ENCODE peak calls at places on chromosomes 13 and 19, in seven cellular contexts. H is K562, X is GM23338, L is SK-N-SH, N is neural crest cell, P is Calu3, Y is glutamatergic neuron. G is an unnamed sample.

GRCh38 chr19:5627395-5627904 is 4.6 kb downstream of the SAFB start:
- DNase-seq in X (peak), Y (peak), H (peak), L (no peak), P (no peak), N (peak), G (no peak)

GRCh38 chr13:67515895-67516294 is 285.8 kb upstream of the PCDH9 start:
- DNase-seq in H (no peak), P (no peak), N (no peak), X (no peak), Y (no peak), L (no peak), G (no peak)

GRCh38 chr19:49443366-49444099 is 2.2 kb upstream of the SLC17A7 start:
- DNase-seq in H (peak), N (peak), P (peak), Y (peak), L (peak), X (peak), G (peak)

GRCh38 chr13:50644081-50644871 is 199.2 kb downstream of the DLEU7 start:
- DNase-seq in Y (no peak), L (no peak), H (no peak), P (no peak), X (no peak), N (no peak), G (no peak)

GRCh38 chr19:46009530-46010510 is 13.0 kb downstream of the PGLYRP1 start:
- DNase-seq in N (peak), L (peak), P (peak), Y (peak), X (peak), H (peak), G (peak)

GRCh38 chr19:48678201-48678600 is 5.4 kb upstream of the NTN5 start:
- DNase-seq in P (peak), N (no peak), H (peak), Y (no peak), L (no peak), X (no peak), G (no peak)

GRCh38 chr19:12126707-12127106 is 13.4 kb downstream of the ZNF20 start:
- DNase-seq in X (peak), N (no peak), H (peak), Y (peak), P (no peak), L (peak), G (no peak)

GRCh38 chr19:30274987-30275386 is 97.2 kb upstream of the ZNF536 start:
- DNase-seq in L (no peak), P (no peak), H (no peak), N (no peak), Y (no peak), X (no peak), G (no peak)

GRCh38 chr13:27960362-27961226 is 8.5 kb downstream of the CDX2 start:
- DNase-seq in P (peak), H (peak), N (peak), X (peak), L (peak), Y (peak), G (peak)

GRCh38 chr13:107124129-107124718 is 556.3 kb upstream of the ARGLU1 start:
- DNase-seq in N (no peak), H (no peak), Y (no peak), L (peak), X (peak), P (no peak), G (no peak)

GRCh38 chr19:10961073-10961762 is 388 bp downstream of the SMARCA4 start:
- DNase-seq in H (peak), N (peak), X (peak), P (peak), Y (no peak), L (peak), G (no peak)

GRCh38 chr19:21483589-21484170 is 21.7 kb upstream of the ZNF429 start:
- DNase-seq in X (peak), Y (peak), N (peak), L (peak), P (no peak), H (peak), G (no peak)

GRCh38 chr13:78593652-78594494 is 9.5 kb downstream of the POU4F1 start:
- DNase-seq in P (no peak), Y (no peak), L (no peak), H (no peak), X (peak), N (no peak), G (no peak)

GRCh38 chr13:95044452-95045205 is 256.6 kb downstream of the ABCC4 start:
- DNase-seq in X (no peak), L (no peak), N (no peak), P (no peak), H (no peak), Y (no peak), G (no peak)

GRCh38 chr19:38163419-38164290 is 60.4 kb downstream of the DPF1 start:
- DNase-seq in X (no peak), P (no peak), N (no peak), L (no peak), H (no peak), Y (no peak), G (no peak)

GRCh38 chr13:49307365-49307764 is 59.6 kb downstream of the CDADC1 start:
- DNase-seq in N (no peak), P (no peak), H (no peak), Y (no peak), L (no peak), X (no peak), G (no peak)

GRCh38 chr13:62747629-62748028 is 1332.0 kb upstream of the PCDH20 start:
- DNase-seq in Y (no peak), L (no peak), X (no peak), H (no peak), P (no peak), N (no peak), G (no peak)

GRCh38 chr13:21466527-21466926 is 7.4 kb upstream of the ZDHHC20 start:
- DNase-seq in Y (no peak), P (no peak), H (no peak), L (no peak), N (no peak), X (no peak), G (no peak)

GRCh38 chr19:28949027-28949426 is 263.9 kb downstream of the UQCRFS1 start:
- DNase-seq in N (no peak), Y (no peak), H (no peak), P (no peak), X (no peak), L (no peak), G (no peak)

GRCh38 chr19:43639507-43640423 is at the start of gene CADM4:
- DNase-seq in L (peak), Y (peak), X (peak), N (no peak), P (peak), H (peak), G (no peak)

GRCh38 chr13:110229905-110230563 is 76.9 kb downstream of the COL4A1 start:
- DNase-seq in P (no peak), Y (no peak), N (no peak), L (no peak), H (no peak), X (no peak), G (no peak)

GRCh38 chr19:55014714-55015113 is 23.4 kb downstream of the GP6 start:
- DNase-seq in L (peak), X (no peak), N (no peak), P (no peak), Y (no peak), H (no peak), G (no peak)

GRCh38 chr13:107322228-107322627 is 754.3 kb upstream of the ARGLU1 start:
- DNase-seq in L (no peak), Y (no peak), X (no peak), P (no peak), N (no peak), H (no peak), G (no peak)

GRCh38 chr19:40023969-40024368 is 27.1 kb downstream of the ZNF546 start:
- DNase-seq in Y (no peak), H (no peak), N (no peak), L (no peak), X (no peak), P (no peak), G (no peak)

GRCh38 chr13:99178636-99179035 is 22.0 kb upstream of the UBAC2 start:
- DNase-seq in L (no peak), H (no peak), X (no peak), Y (no peak), N (no peak), P (no peak), G (no peak)

DNA sequence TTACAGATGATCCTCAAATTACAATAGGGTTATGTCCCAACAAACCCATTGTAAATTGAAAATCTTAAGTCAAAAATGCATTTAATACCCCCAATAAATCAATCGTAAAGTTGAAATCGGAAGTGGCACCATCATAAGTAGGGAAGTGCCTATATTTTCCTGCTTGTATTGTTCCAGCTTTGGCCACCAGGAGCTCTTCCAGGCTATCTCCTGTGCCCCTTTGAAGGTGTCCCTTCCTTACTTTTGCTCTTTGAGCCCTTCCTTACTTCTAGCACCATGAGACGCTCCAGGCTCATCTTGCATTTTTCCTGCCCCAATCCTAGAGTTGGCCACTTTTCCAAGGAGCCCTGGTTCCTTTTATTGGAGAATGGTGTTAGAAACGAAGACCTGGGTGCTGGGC is 163.0 kb upstream of the TSC22D1 start:
- DNase-seq in X (peak), H (no peak), N (no peak), P (no peak), Y (no peak), L (no peak), G (no peak)
- TF ChIP-seq CTCF in X (no peak), H (no peak), N (no peak), P (no peak), Y (peak), L (peak), G (no peak)

DNA sequence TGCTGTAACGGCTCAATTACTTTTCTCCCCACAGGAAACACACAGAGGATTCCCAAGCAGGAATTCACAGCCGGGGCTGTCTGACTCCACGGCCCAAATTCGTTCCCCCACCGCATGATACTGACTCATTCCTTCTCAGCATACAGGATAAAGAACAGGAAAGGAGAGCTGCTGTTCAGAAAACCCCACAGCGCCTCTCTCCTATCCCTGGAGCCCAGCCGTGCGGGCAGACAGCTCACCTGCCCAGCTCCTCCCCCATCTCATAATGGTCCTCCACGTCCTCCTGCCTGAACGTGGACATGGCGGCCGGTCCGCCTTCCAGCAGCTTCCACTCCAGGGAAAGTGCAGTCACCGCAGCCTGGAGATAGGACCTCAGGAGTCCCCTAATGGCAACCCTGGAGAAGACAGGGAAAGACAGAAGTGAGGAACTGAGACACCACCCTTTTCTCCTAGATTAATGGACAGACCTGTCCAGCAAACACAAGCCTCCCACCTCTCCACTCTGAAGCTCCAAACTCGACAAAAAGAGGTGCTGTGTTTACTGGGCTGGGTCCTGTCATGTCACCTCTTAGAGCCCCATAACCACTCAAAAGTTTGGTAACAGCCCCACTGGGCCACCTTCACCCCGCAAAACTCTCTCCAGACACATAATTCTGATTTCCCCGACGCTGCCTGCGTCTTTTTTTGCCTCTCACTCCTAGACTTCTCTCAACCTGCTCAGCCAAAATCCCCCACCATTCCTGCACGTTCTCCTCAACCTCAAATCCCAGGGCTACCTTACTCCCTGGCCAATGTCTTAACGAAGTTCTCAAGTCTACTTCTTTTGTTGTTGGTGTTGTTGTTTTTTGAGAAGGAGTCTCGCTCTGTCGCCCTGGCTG is 1.2 kb downstream of the DAPK3 start:
- DNase-seq in L (no peak), X (peak), Y (peak), P (peak), H (peak), N (no peak), G (peak)
- TF ChIP-seq CTCF in L (peak), X (no peak), Y (no peak), P (no peak), H (peak), N (peak), G (peak)

DNA sequence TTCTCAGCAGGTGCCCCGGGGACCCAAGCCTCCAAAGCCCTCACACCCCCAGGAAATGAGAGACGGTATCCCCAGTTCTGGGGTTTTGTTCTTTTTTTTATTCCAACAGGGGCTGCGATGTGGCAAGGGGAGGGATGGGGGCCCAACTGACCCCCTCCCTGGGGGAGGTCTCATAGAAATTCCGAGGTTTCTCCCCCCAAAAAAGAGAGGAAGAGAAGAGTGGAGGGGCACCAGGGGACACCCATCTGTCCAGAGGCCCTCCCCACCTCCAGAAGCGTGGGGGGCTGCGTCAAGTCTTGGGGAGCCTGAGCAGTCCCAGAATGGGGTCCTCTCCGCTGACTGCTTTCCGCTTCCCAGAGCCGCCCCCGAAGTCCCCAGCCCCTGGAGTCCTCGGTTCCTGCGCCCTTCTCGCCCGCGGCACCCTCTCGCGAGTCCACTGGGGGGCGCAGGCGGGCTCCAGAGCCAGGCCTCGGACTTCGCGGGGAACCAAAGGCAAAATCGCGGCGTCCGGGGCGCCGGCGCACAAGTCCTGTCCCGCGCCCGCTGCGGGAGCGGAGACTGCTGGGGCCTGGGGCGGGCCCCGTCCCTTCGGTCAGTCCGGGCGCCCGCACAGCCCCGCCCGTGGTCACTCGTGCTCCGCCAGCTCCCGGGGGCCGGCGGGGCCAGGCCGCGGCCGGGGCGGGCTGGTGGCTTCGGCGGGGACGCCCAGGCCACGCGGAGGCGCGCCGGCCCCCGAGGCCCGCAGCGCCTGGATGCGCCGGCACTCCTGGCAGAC is 4.4 kb upstream of the ATP1A3 start:
- DNase-seq in N (peak), H (peak), Y (peak), P (peak), X (peak), L (peak), G (peak)
- TF ChIP-seq CTCF in N (peak), H (peak), Y (peak), P (peak), X (peak), L (peak), G (peak)

DNA sequence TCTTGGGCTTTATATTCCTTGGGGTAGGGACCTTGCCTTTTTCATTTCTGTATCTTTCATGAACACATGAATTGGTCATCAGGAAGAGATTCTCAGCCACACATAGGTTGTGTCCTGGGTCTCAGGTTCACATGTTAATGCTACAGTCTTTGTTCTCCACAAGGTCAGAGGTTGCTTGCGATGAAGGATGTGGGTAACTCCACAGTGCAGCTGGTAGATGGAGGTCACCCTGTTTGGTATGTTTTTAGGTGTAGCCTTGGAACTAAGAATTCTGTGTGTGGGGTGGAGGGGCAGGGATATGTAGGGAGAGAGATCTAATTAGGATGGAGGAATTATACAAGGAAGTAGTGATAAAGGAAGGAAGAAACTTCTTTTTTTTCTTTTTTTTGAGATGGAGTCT is 23.2 kb downstream of the CEACAM1 start:
- DNase-seq in X (no peak), P (no peak), Y (no peak), H (no peak), N (no peak), L (no peak), G (no peak)
- TF ChIP-seq CTCF in X (no peak), P (no peak), Y (no peak), H (no peak), N (no peak), L (no peak), G (no peak)

G was measured in progenitor cell of endocrine pancreas.